ENCODE peak calls at places on chromosomes 12 and 14, in nine cellular contexts. P is NCI-H1694 treated with DMSO at 0.1 percent for 48 hours; I is putamen; F is NCI-H146; Z is LoVo; Q is kidney tubule cell; X is naive thymus-derived CD8-positive, alpha-beta T cell; A is RWPE2; D is stimulated activated CD4-positive, alpha-beta T cell treated with anti-CD3 and anti-CD28 coated beads, Interleukin-12 subunit alpha, Interleukin-12 subunit beta, amount 100 ng/mL, for 48 hours. U is an unnamed sample.

GRCh38 chr12:98464155-98464554 is 51.2 kb upstream of the TMPO start:
- DNase-seq in P (no peak), I (no peak), A (no peak), Z (no peak), X (no peak), D (no peak), Q (no peak), F (no peak), U (no peak)

GRCh38 chr14:34614638-34615037 is 15.3 kb downstream of the SNX6 start:
- DNase-seq in D (no peak), I (no peak), Z (no peak), X (peak), A (no peak), Q (no peak), P (no peak), F (no peak), U (no peak)

GRCh38 chr12:12612403-12612802 is 727 bp downstream of the CREBL2 start:
- DNase-seq in A (no peak), Z (peak), F (peak), Q (peak), I (peak), X (peak), D (no peak), P (peak), U (no peak)

GRCh38 chr14:101471723-101472517 is 89.4 kb upstream of the DIO3 start:
- DNase-seq in A (no peak), Z (no peak), P (no peak), D (no peak), Q (no peak), X (no peak), F (no peak), I (no peak), U (no peak)

GRCh38 chr12:78568326-78569020 is 296.1 kb upstream of the SYT1 start:
- DNase-seq in Z (no peak), A (no peak), I (no peak), P (no peak), F (no peak), Q (peak), D (no peak), X (no peak), U (no peak)

GRCh38 chr12:25018146-25018545 is 69.2 kb upstream of the BCAT1 start:
- DNase-seq in Q (no peak), D (no peak), Z (no peak), P (no peak), A (no peak), F (no peak), I (no peak), X (no peak), U (no peak)

GRCh38 chr14:37587438-37587837 is 7.6 kb downstream of the FOXA1 start:
- DNase-seq in Q (no peak), F (peak), I (no peak), D (no peak), A (no peak), X (no peak), Z (no peak), P (no peak), U (no peak)

GRCh38 chr12:101939856-101940265 is 62.5 kb downstream of the DRAM1 start:
- DNase-seq in P (peak), Q (peak), I (peak), Z (peak), D (peak), X (peak), A (no peak), F (peak), U (peak)

GRCh38 chr12:112656141-112656540 is 135.4 kb upstream of the RPH3A start:
- DNase-seq in I (no peak), A (no peak), Z (no peak), X (no peak), D (no peak), P (no peak), F (no peak), Q (no peak), U (no peak)

GRCh38 chr12:6927999-6928702 is 392 bp downstream of the ATN1 start:
- DNase-seq in F (peak), Q (no peak), A (no peak), X (no peak), D (no peak), Z (no peak), P (no peak), I (no peak), U (no peak)

GRCh38 chr14:102629011-102629444 is 36.6 kb downstream of the RCOR1 start:
- DNase-seq in D (no peak), X (no peak), I (no peak), F (no peak), A (no peak), Z (no peak), P (no peak), Q (no peak), U (no peak)

GRCh38 chr12:105228494-105228893 is 7.5 kb downstream of the APPL2 start:
- DNase-seq in D (peak), I (no peak), X (no peak), F (no peak), Z (no peak), Q (peak), P (no peak), A (no peak), U (no peak)

GRCh38 chr12:116455540-116456306 is 103.5 kb upstream of the MAP1LC3B2 start:
- DNase-seq in A (no peak), Z (peak), X (no peak), P (no peak), F (no peak), I (no peak), Q (peak), D (no peak), U (no peak)